ENCODE peak calls at places on chromosomes 6 and 20, in ten cellular contexts. P, E, X, Q, K, G, I, S, Y and V are unnamed samples. For H3K4me1 and H3K9me3, the result is how much of the 10 kb centered on the place peaks cover.

GRCh38 chr6:106167105-106167814 is 81.1 kb downstream of the PRDM1 start:
- DNase-seq in Y (no peak), I (no peak), S (no peak), E (no peak), G (no peak), K (no peak), X (no peak), Q (no peak), P (no peak), V (no peak)

GRCh38 chr6:108673153-108673552 is 112.4 kb downstream of the FOXO3 start:
- DNase-seq in Y (no peak), P (no peak), S (no peak), Q (no peak), G (no peak), E (no peak), K (no peak), X (no peak), I (no peak), V (no peak)

GRCh38 chr6:119979862-119980261 is 630.3 kb upstream of the MAN1A1 start:
- DNase-seq in G (peak), Q (no peak), P (no peak), X (no peak), S (no peak), E (peak), I (no peak), Y (no peak), K (no peak), V (no peak)

GRCh38 chr6:105402981-105403935 is at the start of gene PREP:
- DNase-seq in Q (peak), G (peak), S (peak), I (peak), Y (peak), X (peak), E (peak), K (peak), P (peak), V (peak)

GRCh38 chr6:40353197-40353966 is 233.8 kb downstream of the LRFN2 start:
- DNase-seq in Q (no peak), P (no peak), K (no peak), Y (no peak), I (no peak), G (no peak), X (no peak), E (no peak), S (no peak), V (no peak)

GRCh38 chr6:14046476-14047068 is 71.0 kb upstream of the CD83 start:
- DNase-seq in P (no peak), S (no peak), X (no peak), G (peak), K (peak), E (peak), I (no peak), Q (peak), Y (no peak), V (no peak)

GRCh38 chr6:112058243-112058642 is 4.3 kb downstream of the CCN6 start:
- DNase-seq in Y (no peak), I (no peak), E (no peak), K (no peak), X (no peak), P (no peak), S (no peak), G (no peak), Q (no peak), V (no peak)

GRCh38 chr20:46070215-46070910 is 19.4 kb downstream of the NCOA5 start:
- DNase-seq in S (peak), X (no peak), I (no peak), Q (no peak), P (no peak), E (no peak), K (no peak), Y (no peak), G (peak), V (no peak)

GRCh38 chr20:50210066-50210619 is 19.5 kb downstream of the CEBPB start:
- DNase-seq in Y (peak), G (no peak), P (no peak), Q (no peak), E (no peak), X (no peak), I (no peak), S (no peak), K (no peak), V (peak)

GRCh38 chr20:34452281-34452982 is 63.8 kb upstream of the DYNLRB1 start:
- DNase-seq in K (no peak), P (no peak), G (peak), E (no peak), I (no peak), Y (no peak), S (no peak), X (no peak), Q (no peak), V (no peak)

GRCh38 chr6:67567842-67568241 is 1067.2 kb upstream of the ADGRB3 start:
- DNase-seq in S (no peak), E (no peak), G (no peak), X (no peak), Q (no peak), I (no peak), Y (no peak), P (no peak), K (no peak), V (no peak)

GRCh38 chr20:47885909-47886453 is 100.7 kb upstream of the SULF2 start:
- DNase-seq in K (no peak), I (no peak), G (no peak), Q (no peak), P (no peak), E (no peak), Y (no peak), X (no peak), S (no peak), V (no peak)

GRCh38 chr6:88380083-88380482 is 213.9 kb upstream of the CNR1 start:
- DNase-seq in I (peak), S (peak), K (no peak), Y (peak), E (peak), P (peak), Q (no peak), G (peak), X (peak), V (no peak)

GRCh38 chr6:79574636-79575035 is 37.4 kb upstream of the LCA5 start:
- DNase-seq in I (no peak), Q (no peak), Y (no peak), P (no peak), E (peak), G (peak), S (peak), X (no peak), K (no peak), V (no peak)

GRCh38 chr6:55758156-55758942 is 117.0 kb downstream of the BMP5 start:
- DNase-seq in K (no peak), Q (no peak), I (no peak), P (no peak), S (peak), X (no peak), G (peak), E (no peak), Y (no peak), V (no peak)

GRCh38 chr6:9502991-9503761 is 911.7 kb downstream of the TFAP2A start:
- DNase-seq in Q (no peak), Y (no peak), G (peak), S (peak), P (no peak), X (no peak), K (no peak), I (no peak), E (no peak), V (no peak)

GRCh38 chr6:35745480-35745879 is 8.6 kb downstream of the ARMC12 start:
- DNase-seq in E (no peak), I (no peak), P (no peak), Y (no peak), Q (no peak), K (no peak), X (no peak), S (no peak), G (no peak), V (no peak)

GRCh38 chr6:166488081-166488685 is 98.3 kb downstream of the RAMACL start:
- DNase-seq in X (peak), K (peak), E (no peak), S (no peak), Q (peak), P (peak), G (peak), Y (peak), I (no peak), V (no peak)

GRCh38 chr6:152696543-152696942 is 1.2 kb upstream of the MYCT1 start:
- DNase-seq in I (no peak), Y (no peak), S (peak), Q (no peak), G (peak), X (no peak), K (no peak), P (no peak), E (no peak), V (no peak)

GRCh38 chr20:1338801-1339200 is 9.9 kb upstream of the SDCBP2 start:
- DNase-seq in Y (no peak), P (no peak), Q (peak), G (no peak), S (no peak), K (no peak), I (no peak), E (no peak), X (no peak), V (no peak)

GRCh38 chr6:20071998-20072397 is 140.3 kb downstream of the MBOAT1 start:
- DNase-seq in E (no peak), P (no peak), K (no peak), X (no peak), I (no peak), Y (no peak), S (no peak), Q (no peak), G (no peak), V (no peak)

GRCh38 chr6:112366695-112367546 is 19.8 kb downstream of the RFPL4B start:
- DNase-seq in E (no peak), G (no peak), S (no peak), Q (no peak), P (no peak), I (no peak), Y (no peak), X (no peak), K (no peak), V (no peak)

GRCh38 chr20:45415822-45416637 is at the start of gene PIGT:
- DNase-seq in P (peak), Y (peak), I (peak), K (peak), Q (peak), S (peak), X (peak), G (peak), E (peak), V (peak)

GRCh38 chr6:150590448-150590847 is 9.2 kb upstream of the PLEKHG1 start:
- DNase-seq in K (no peak), Y (no peak), E (no peak), X (no peak), I (no peak), S (no peak), P (no peak), Q (no peak), G (no peak), V (no peak)

GRCh38 chr6:24568687-24569086 is 73.9 kb downstream of the ALDH5A1 start:
- DNase-seq in E (no peak), K (no peak), G (no peak), I (no peak), Y (no peak), Q (no peak), P (no peak), S (no peak), X (no peak), V (no peak)

GRCh38 chr6:154039231-154039842 is at the start of gene OPRM1:
- DNase-seq in I (no peak), S (peak), Y (peak), Q (peak), X (peak), K (peak), E (peak), P (peak), G (no peak), V (peak)

GRCh38 chr6:52087498-52087999 is at the start of gene PKHD1:
- DNase-seq in S (no peak), I (no peak), E (peak), G (peak), Q (no peak), P (no peak), K (no peak), X (no peak), Y (no peak), V (peak)

DNA sequence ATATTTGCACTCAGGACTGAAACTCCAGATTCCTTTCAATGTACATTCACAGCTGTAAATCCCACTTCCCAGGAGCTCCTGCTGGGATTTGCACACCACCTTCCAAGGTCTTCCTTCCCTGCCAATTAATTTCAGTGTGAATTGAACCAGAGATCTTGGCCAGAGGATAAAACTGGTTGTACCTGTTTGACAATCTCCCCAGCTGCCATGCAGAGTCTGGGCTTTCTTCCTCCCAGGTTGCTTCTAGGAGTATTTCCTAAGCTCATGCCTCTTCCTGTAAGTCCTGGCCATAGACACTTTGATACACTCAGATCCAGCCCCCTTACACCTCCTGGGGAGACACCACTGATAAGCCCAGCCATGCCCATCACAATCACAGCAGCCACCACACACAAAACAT is 15.6 kb downstream of the MAFB start:
- DNase-seq in Y (no peak), G (no peak), P (no peak), E (no peak), K (no peak), I (no peak), Q (no peak), X (no peak), S (no peak), V (no peak)
- H3K4me1 ChIP-seq in Y (under half), G (under half), P (under half), E (under half), K (under half), I (under half), Q (under half), X (under half), S (under half), V (under half)

DNA sequence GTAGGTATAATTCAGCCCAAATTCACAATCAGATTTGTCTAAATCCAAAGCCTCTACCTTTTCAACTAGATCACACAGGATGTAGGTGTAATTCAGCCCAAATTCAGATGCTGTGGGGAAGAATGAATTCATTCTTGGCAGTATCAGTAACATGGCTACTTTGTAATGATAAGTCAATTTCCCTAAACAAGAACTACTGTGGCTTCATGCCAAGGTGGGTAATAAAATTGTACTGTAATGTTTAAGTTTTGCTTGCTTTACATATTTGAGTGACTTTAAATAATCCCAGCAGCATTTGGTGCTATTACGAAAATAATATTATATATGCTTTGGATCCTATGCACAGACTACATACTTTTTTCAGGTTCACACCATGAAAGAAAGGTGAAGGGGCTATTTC is 239.1 kb downstream of the HDGFL1 start:
- DNase-seq in I (no peak), G (peak), E (no peak), S (no peak), X (no peak), Y (no peak), K (no peak), P (no peak), Q (no peak), V (no peak)
- H3K9me3 ChIP-seq in I (under half), G (under half), E (under half), S (under half), X (under half), Y (under half), K (under half), P (under half), Q (under half), V (under half)

DNA sequence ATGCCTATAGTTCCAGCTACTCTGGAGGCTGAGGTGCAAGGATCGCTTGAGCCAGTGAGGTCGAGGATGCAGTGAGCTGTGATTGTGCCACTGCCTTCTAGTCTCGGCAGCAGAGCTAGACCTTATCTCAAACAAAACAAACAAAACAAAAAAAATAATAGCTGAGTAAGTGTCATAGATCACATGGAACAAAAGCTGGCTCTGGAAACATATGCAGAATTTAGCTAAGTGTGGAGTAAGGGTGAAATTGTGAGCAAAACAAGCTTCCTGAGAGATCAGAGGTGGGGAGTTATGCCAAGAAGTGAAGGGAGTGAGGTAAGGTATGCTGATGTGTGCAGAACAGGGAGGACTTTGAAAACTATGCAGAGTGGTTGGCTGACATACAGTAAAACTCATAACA is 18.7 kb downstream of the SGK1 start:
- DNase-seq in G (peak), Y (no peak), P (no peak), X (no peak), K (no peak), S (peak), E (no peak), Q (no peak), I (no peak), V (no peak)
- H3K27ac ChIP-seq in G (peak), Y (no peak), P (no peak), X (no peak), K (no peak), S (peak), E (no peak), Q (no peak), I (peak), V (no peak)

GRCh38 chr6:139380168-139380567 is 5.7 kb upstream of the CITED2 start:
- DNase-seq in I (no peak), S (no peak), X (no peak), K (no peak), P (no peak), G (no peak), Y (no peak), Q (no peak), E (no peak), V (no peak)

GRCh38 chr6:139378226-139378625 is 3.8 kb upstream of the CITED2 start:
- DNase-seq in P (no peak), Y (no peak), Q (no peak), G (no peak), E (no peak), X (no peak), K (no peak), S (no peak), I (no peak), V (no peak)

GRCh38 chr6:139376604-139377218 is 2.3 kb upstream of the CITED2 start:
- DNase-seq in Q (no peak), X (no peak), Y (no peak), K (no peak), E (no peak), P (no peak), S (peak), I (peak), G (peak), V (no peak)

GRCh38 chr6:139380611-139381010 is 6.2 kb upstream of the CITED2 start:
- DNase-seq in K (no peak), E (no peak), X (no peak), G (no peak), Q (no peak), S (no peak), I (no peak), P (no peak), Y (no peak), V (no peak)

GRCh38 chr6:139378882-139379341 is 4.5 kb upstream of the CITED2 start:
- DNase-seq in S (peak), Q (no peak), P (no peak), I (no peak), E (no peak), G (peak), K (no peak), Y (no peak), X (no peak), V (no peak)
- H3K4me1 ChIP-seq in S (under half), Q (under half), P (under half), I (under half), E (under half), G (under half), K (under half), Y (under half), X (under half), V (under half)

GRCh38 chr20:56179051-56179450 is 69.5 kb upstream of the MC3R start:
- DNase-seq in Q (no peak), E (no peak), I (no peak), K (no peak), Y (no peak), X (no peak), S (no peak), P (no peak), G (no peak), V (no peak)
- H3K9me3 ChIP-seq in Q (under half), E (under half), I (under half), K (under half), Y (under half), X (under half), S (under half), P (under half), G (under half), V (under half)

DNA sequence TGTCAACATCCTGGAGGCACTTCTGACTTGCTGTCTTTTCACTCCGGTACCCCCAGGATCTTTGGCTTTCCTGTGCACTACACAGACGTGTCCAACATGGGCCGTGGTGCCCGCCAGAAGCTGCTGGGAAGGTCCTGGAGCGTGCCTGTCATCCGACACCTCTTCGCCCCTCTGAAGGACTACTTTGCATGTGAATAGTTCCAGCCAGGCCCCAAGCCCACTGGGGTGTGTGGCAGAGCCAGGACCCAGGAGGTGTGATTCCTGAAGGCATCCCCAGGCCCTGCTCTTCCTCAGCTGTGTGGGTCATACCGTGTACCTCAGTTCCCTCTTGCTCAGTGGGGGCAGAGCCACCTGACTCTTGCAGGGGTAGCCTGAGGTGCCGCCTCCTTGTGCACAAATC is 12.0 kb upstream of the MAPRE1 start:
- DNase-seq in P (no peak), Q (no peak), Y (no peak), E (no peak), I (no peak), K (no peak), S (no peak), X (no peak), G (no peak), V (no peak)
- H3K27ac ChIP-seq in P (no peak), Q (no peak), Y (no peak), E (no peak), I (no peak), K (no peak), S (no peak), X (no peak), G (no peak), V (no peak)

GRCh38 chr6:113856011-113856551 is 1.1 kb upstream of the MARCKS start:
- DNase-seq in Q (no peak), I (peak), G (peak), X (no peak), S (peak), Y (no peak), K (no peak), P (peak), E (peak), V (no peak)

GRCh38 chr6:113856571-113857564 is at the start of gene MARCKS:
- DNase-seq in S (peak), I (peak), Y (peak), E (peak), X (peak), G (peak), P (peak), Q (no peak), K (peak), V (peak)

GRCh38 chr6:113853252-113853651 is 3.9 kb upstream of the MARCKS start:
- DNase-seq in P (no peak), G (no peak), I (no peak), K (no peak), X (no peak), S (no peak), Q (no peak), E (no peak), Y (no peak), V (no peak)

GRCh38 chr6:113855500-113856010 is 1.6 kb upstream of the MARCKS start:
- DNase-seq in G (peak), P (peak), E (peak), S (peak), K (no peak), Y (peak), X (peak), Q (no peak), I (no peak), V (no peak)

GRCh38 chr6:113854531-113855499 is 2.3 kb upstream of the MARCKS start:
- DNase-seq in I (peak), K (no peak), P (peak), X (peak), Q (no peak), E (peak), S (peak), Y (peak), G (peak), V (peak)
- H3K4me1 ChIP-seq in I (under half), K (under half), P (under half), X (half or more), Q (under half), E (under half), S (under half), Y (under half), G (under half), V (under half)